ENCODE peak calls at places on chromosomes 1 and 21, in four cellular contexts. E is A549, Q is thyroid gland, S is uterus. Y is an unnamed sample.

GRCh38 chr1:118366296-118366695 is 181.3 kb upstream of the SPAG17 start:
- DNase-seq in E (no peak), Q (no peak), S (no peak), Y (no peak)

GRCh38 chr1:182198006-182198605 is 136.6 kb upstream of the ZNF648 start:
- DNase-seq in E (no peak), Q (no peak), S (no peak), Y (no peak)

GRCh38 chr1:230186003-230186863 is 119.2 kb downstream of the GALNT2 start:
- DNase-seq in E (peak), Q (peak), S (no peak), Y (peak)

GRCh38 chr1:59020151-59020997 is 236.5 kb upstream of the JUN start:
- DNase-seq in E (no peak), Q (peak), S (peak), Y (peak)

GRCh38 chr1:205849619-205850355 is at the start of gene PM20D1:
- DNase-seq in E (no peak), Q (peak), S (peak), Y (peak)

GRCh38 chr1:191255354-191256057 is 777.8 kb upstream of the BRINP3 start:
- DNase-seq in E (no peak), Q (no peak), S (no peak), Y (no peak)

GRCh38 chr1:114207635-114208034 is 54.0 kb upstream of the SYT6 start:
- DNase-seq in E (no peak), Q (no peak), S (no peak), Y (no peak)

GRCh38 chr1:222105393-222105737 is 363.5 kb upstream of the DUSP10 start:
- DNase-seq in E (peak), Q (no peak), S (no peak), Y (no peak)

GRCh38 chr1:178060789-178061556 is 32.9 kb upstream of the RASAL2 start:
- DNase-seq in E (no peak), Q (no peak), S (peak), Y (peak)

GRCh38 chr1:6625579-6626149 is 996 bp downstream of the THAP3 start:
- DNase-seq in E (peak), Q (no peak), S (no peak), Y (peak)

GRCh38 chr1:16718908-16719533 is 21.3 kb upstream of the RNU1-4 start:
- DNase-seq in E (no peak), Q (no peak), S (no peak), Y (no peak)

GRCh38 chr21:16323586-16323985 is 593.8 kb downstream of the USP25 start:
- DNase-seq in E (no peak), Q (no peak), S (no peak), Y (no peak)
- TF ChIP-seq POLR2A in E (no peak), Q (no peak), S (no peak), Y (no peak)

DNA sequence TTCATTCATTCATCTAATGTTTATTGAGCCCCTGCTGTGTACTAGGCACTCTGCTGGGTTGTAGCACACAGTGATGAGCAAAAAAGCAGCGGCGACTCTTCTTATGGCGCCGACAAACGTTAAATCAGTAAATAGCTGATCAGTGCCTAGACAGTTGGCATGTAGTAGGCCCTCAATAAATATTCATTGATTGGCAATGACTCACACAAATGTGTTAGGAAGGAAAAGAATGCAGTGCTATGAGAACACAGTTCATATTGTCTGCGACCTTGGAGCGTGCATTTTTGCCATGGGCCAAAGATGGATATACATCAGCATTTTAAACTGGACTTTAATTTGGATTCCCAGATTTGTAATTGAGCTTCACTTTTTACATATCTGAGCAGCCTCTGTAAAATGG is 52.0 kb downstream of the PRDM2 start:
- DNase-seq in E (no peak), Q (no peak), S (no peak), Y (no peak)
- H3K27ac ChIP-seq in E (no peak), Q (peak), S (no peak), Y (no peak)

DNA sequence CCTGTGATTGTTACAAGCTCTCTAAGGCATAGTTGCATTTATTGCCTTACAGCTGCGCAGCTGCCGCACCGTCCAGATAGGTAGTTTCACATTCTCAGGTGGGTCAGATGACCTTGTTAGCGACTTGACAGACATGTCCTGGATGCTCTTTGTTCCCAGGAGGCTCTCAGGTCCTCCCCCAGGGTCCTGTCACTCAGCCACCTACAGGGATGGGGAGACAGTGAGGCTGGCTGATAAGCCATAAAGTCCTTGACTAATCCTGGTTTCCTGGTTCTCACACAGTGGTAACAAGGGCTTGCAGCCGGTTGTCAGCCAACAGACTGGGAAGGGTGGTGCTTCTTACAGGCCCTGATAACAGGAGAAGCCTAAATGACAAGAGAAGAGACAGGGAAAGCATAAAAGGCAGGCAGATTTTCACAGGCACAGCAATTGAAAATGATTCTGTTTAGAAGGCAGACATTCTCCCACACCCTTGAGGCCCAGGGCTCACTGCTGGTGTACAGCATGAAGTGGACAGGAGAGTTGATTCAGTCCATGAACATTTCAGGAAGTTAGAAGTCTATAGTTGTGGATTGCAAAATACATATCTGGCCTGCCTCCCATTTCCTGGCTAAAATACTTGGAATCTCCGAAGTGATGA is 2.9 kb downstream of the ARF1 start:
- DNase-seq in E (no peak), Q (no peak), S (no peak), Y (peak)
- H3K4me3 ChIP-seq in E (no peak), Q (peak), S (peak), Y (no peak)

GRCh38 chr1:153570874-153571273 is 5.2 kb upstream of the S100A2 start:
- DNase-seq in E (no peak), Q (no peak), S (no peak), Y (no peak)

GRCh38 chr1:153567621-153568366 is 2.1 kb upstream of the S100A2 start:
- DNase-seq in E (peak), Q (no peak), S (no peak), Y (no peak)

GRCh38 chr1:153566414-153567371 is 1.0 kb upstream of the S100A2 start:
- DNase-seq in E (peak), Q (peak), S (peak), Y (peak)

GRCh38 chr1:153569465-153569864 is 3.8 kb upstream of the S100A2 start:
- DNase-seq in E (no peak), Q (no peak), S (no peak), Y (no peak)

DNA sequence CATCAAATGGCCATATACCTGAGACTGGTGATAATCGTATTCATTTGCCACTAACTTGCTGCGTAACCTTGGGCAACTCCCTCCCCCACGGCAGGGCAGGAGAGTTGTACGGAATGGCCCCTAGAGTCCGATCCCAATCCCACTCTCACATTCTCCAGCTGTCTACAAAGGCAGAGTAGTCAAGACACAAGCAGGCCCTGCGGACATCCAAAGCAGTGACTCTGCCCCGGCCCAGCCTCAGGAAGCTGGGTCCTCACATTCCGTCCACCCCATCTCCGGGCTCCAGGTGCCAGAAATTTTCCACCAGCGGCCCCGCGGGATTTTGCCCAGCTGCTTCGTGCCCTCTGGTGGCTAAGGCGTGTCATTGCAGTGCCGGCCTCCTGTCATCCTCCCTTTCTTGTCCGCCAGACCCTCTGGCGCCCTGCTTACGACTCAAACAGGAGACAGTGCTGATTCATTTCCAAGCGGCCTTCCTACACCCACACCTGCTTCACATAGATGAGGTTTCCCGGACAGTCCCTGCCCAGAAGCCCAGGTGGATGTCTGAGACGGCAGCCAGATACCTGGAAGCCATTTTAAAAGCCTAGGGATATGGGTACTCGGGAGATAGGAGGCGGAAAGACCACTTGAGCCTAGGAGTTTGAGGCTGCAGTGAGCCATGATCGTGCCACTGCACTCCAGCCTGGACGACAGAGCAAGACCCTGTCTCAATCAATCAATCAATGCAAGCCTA is 2.9 kb upstream of the S100A2 start:
- DNase-seq in E (peak), Q (peak), S (peak), Y (peak)
- TF ChIP-seq POLR2A in E (no peak), Q (peak), S (no peak), Y (no peak)

DNA sequence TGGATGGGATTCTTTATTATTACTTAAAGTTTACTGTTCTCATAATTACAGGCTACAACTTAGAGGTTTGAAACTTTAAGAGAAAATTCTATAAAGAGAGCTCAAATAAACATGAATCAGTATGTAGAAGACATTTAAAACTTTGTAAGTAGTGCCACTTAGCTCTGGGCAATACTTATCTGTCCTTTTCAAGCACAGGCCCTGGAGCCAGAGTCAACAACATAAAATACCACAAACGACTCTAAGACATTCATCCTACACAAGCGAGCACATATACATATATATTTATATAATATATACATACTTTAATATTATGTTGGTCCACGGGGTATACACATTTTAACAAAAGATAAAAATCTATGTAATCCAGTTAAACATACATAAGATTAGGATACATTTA is 24.1 kb upstream of the TTC39A start:
- DNase-seq in E (no peak), Q (no peak), S (no peak), Y (no peak)
- H3K27ac ChIP-seq in E (no peak), Q (no peak), S (no peak), Y (no peak)

DNA sequence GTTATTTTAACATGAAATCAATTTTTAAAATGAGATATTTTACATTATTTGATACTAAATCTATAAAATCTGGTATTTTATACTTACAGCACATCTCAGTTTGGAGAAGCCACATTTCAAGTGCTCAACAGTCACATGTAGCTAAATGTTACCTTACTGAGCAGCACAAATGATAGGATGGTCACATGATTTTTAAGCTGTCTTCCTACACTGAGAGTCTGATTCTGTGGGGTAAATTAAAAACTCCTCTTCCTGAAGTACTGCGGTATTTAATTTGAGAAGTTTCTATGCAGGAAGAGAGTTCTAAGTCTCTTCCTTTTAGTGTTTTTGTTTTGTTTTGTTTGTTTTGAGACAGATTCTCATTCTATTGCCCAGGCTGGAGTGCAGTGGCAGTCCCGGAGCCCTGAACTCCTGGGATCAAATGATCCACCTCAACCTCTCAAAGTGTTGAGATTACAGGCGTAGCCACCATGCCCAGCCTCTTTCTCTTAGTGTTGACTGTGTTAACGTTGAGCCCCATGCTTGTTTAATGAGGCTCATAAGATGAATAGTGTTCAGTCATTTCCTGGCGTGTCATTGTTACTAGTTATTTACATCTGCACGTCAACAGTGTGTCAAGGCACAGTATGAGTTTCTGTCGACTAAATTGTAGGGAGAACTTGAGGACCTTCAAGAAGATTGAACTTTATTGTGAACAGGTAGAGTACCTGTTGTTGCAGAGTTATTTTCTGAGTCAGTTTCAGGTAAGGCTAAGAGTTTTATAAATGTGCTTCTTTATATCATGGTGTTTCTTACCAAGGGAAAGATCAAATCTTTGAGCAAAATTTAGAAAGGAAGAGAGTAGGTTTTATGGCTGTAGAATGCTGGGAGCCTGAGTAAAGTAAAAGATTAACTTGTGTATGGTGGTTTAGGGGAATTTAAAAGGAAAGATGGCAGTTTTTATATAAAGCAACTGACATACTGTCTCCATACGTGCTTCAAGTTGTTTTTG is 3.3 kb downstream of the CNST start:
- DNase-seq in E (no peak), Q (no peak), S (no peak), Y (no peak)
- H3K4me3 ChIP-seq in E (no peak), Q (no peak), S (no peak), Y (peak)

GRCh38 chr1:197903196-197903514 is 725 bp downstream of the C1orf53 start:
- DNase-seq in E (no peak), Q (no peak), S (no peak), Y (no peak)

GRCh38 chr1:197904126-197904787 is 1.8 kb downstream of the C1orf53 start:
- DNase-seq in E (no peak), Q (no peak), S (no peak), Y (no peak)

GRCh38 chr1:197902131-197902453 is 338 bp upstream of the C1orf53 start:
- DNase-seq in E (no peak), Q (no peak), S (no peak), Y (no peak)

GRCh38 chr1:197905699-197906351 is 3.4 kb downstream of the C1orf53 start:
- DNase-seq in E (no peak), Q (no peak), S (no peak), Y (no peak)

DNA sequence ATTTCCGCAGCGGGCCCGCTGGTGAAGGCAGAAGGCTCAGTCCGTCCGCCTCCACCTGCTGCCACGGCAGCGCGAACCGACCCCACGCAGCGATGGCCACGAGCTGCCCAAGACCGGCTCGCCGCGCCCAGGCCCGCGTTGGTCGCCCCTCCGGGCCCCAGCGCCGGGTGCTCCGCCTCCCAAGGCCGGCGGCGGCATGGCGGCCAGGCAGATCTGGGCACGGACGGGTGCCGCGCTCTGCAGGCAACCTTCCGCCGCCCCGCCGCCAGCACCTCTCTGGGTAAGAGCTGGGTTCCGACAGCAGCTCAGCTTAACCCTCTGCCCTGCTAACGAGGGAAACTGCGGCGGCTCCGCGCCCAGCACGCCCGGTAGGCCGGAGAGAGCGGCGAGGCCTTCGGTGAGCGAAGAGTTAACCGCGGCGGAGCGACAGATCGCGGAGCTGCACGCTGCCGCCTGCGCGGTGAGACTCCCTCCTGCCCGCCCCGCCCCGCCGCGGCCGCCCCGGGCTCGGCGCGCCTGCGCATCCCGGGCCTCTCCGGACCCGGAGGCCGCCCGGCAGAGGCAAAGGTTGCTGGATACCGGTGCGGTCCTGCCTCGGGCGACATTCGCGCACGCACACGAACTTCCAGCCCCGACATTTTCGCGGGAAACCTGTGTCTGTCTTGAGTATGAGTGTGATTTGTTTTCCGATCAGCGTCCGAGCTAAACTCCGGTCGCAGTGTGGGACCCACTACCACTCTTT is at the start of gene C1orf53:
- DNase-seq in E (peak), Q (peak), S (peak), Y (peak)
- TF ChIP-seq POLR2A in E (peak), Q (no peak), S (peak), Y (peak)

GRCh38 chr21:42073140-42074099 is 2.3 kb downstream of the UMODL1 start:
- DNase-seq in E (no peak), Q (no peak), S (no peak), Y (no peak)
- H3K27ac ChIP-seq in E (no peak), Q (no peak), S (no peak), Y (no peak)

GRCh38 chr1:159009704-159010361 is at the start of gene IFI16:
- DNase-seq in E (peak), Q (peak), S (peak), Y (peak)

GRCh38 chr1:159009287-159009686 is 420 bp upstream of the IFI16 start:
- DNase-seq in E (no peak), Q (no peak), S (no peak), Y (no peak)

GRCh38 chr1:159011701-159012100 is 2.0 kb downstream of the IFI16 start:
- DNase-seq in E (no peak), Q (no peak), S (no peak), Y (no peak)

GRCh38 chr1:159008744-159009188 is 941 bp upstream of the IFI16 start:
- DNase-seq in E (no peak), Q (peak), S (no peak), Y (peak)

GRCh38 chr1:159010398-159010797 is 691 bp downstream of the IFI16 start:
- DNase-seq in E (no peak), Q (no peak), S (no peak), Y (no peak)
- H3K4me3 ChIP-seq in E (no peak), Q (peak), S (peak), Y (no peak)

DNA sequence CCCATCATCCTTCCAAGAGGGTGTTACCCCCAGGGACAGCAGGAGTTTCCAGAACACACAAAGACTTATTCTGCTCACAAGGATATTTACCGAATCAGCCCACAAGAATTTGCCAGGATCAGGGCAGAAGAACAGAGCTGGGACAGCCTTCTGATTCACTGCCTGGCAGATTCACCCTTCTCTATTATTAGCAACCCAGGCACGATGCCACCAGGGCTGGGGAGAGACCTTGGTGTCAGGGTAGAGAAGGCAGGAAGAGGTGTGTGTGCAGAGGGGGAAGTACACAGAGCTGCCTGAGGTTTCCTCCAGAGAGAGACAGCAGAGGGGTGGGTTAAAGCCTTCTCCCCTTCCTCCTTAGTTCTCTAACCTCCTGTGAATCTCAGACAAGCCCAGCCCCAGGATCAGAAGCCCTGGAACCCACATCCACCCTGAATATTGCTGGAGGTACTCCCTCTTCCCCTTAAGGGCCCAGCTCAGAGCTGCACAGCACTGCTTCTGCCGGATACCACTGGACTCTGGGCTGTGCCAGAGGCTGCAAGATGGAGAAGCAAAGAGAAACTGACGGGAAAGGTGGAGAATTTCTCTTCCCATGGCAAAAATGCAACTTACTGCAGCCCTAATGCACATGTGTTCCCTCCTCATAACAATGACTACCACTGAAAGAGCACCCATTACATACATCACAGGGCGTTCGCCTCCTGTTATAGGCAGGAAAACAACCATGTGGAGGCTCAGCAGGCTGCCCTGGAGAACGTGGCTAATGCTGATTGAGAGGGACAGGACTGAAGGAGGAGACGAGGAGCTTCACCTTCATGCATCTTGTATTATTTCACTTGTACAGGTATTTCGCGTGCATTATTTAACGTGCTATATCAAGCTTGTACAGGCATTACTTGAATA is 61.7 kb downstream of the ITPKB start:
- DNase-seq in E (peak), Q (peak), S (peak), Y (peak)
- TF ChIP-seq POLR2A in E (no peak), Q (no peak), S (peak), Y (peak)

Y was measured in adrenal gland.